ENCODE peak calls at places on chromosome 18, in seven cellular contexts. Y is stimulated activated CD8-positive, alpha-beta memory T cell treated with anti-CD3 and anti-CD28 coated beads, Interleukin-4, amount 100 ng/mL, for 24 hours; R is amniotic stem cell; Q is fibroblast of the conjunctiva; A is cardiac septum; I is pons; W is HT1080. K is an unnamed sample.

GRCh38 chr18:13264986-13265900 is 46.7 kb downstream of the LDLRAD4 start:
- DNase-seq in A (peak; percentile 65), R (no peak), W (no peak), I (no peak), Q (no peak), Y (no peak), K (no peak)

GRCh38 chr18:8217041-8217564 is 392.1 kb upstream of the RAB12 start:
- DNase-seq in W (no peak), I (no peak), A (no peak), R (no peak), Q (no peak), Y (no peak), K (peak; percentile 5)

GRCh38 chr18:22394428-22394827 is 23.3 kb downstream of the CTAGE1 start:
- DNase-seq in Y (no peak), W (no peak), I (no peak), R (no peak), Q (no peak), A (no peak), K (no peak)

GRCh38 chr18:22831441-22831904 is 101.7 kb upstream of the RBBP8 start:
- DNase-seq in R (no peak), Q (no peak), Y (no peak), W (peak; percentile 75), A (no peak), I (no peak), K (peak; percentile 90)

GRCh38 chr18:38047820-38048219 is 482.2 kb upstream of the CELF4 start:
- DNase-seq in I (no peak), R (no peak), A (no peak), W (no peak), Y (no peak), Q (no peak), K (no peak)

GRCh38 chr18:46095532-46095931 is 2.6 kb downstream of the ATP5F1A start:
- DNase-seq in R (no peak), A (no peak), W (no peak), I (no peak), Y (no peak), Q (no peak), K (no peak)

GRCh38 chr18:56709463-56709862 is 58.3 kb downstream of the WDR7 start:
- DNase-seq in R (peak; percentile 26), A (no peak), Y (no peak), Q (peak; percentile 46), W (peak; percentile 85), I (peak; percentile 22), K (peak; percentile 73)

GRCh38 chr18:74625157-74625556 is 27.5 kb downstream of the ZNF407 start:
- DNase-seq in R (no peak), Q (no peak), Y (no peak), W (no peak), A (no peak), I (no peak), K (no peak)

GRCh38 chr18:12711446-12711845 is 8.6 kb downstream of the PSMG2 start:
- DNase-seq in R (no peak), Y (no peak), I (no peak), A (no peak), W (no peak), Q (no peak), K (no peak)